ENCODE peak calls at places on chromosome 6, in four cellular contexts. E is heart left ventricle, B is transverse colon, U is HCT116. R is an unnamed sample.

GRCh38 chr6:30942338-30943060 is 1.7 kb downstream of the MUCL3 start:
- DNase-seq in E (peak), B (peak), U (peak), R (no peak)

GRCh38 chr6:29663300-29664039 is 6.6 kb downstream of the MOG start:
- DNase-seq in E (no peak), B (no peak), U (no peak), R (no peak)

GRCh38 chr6:24905485-24905884 is 30.3 kb downstream of the RIPOR2 start:
- DNase-seq in E (no peak), B (no peak), U (no peak), R (no peak)

GRCh38 chr6:11714116-11714797 is 64.3 kb downstream of the ADTRP start:
- DNase-seq in E (no peak), B (no peak), U (no peak), R (no peak)

GRCh38 chr6:5119090-5119951 is 34.2 kb downstream of the PPP1R3G start:
- DNase-seq in E (no peak), B (no peak), U (no peak), R (no peak)

GRCh38 chr6:43772571-43773049 is 2.6 kb downstream of the VEGFA start:
- DNase-seq in E (peak), B (peak), U (no peak), R (no peak)

GRCh38 chr6:42692151-42692911 is 30.1 kb downstream of the PRPH2 start:
- DNase-seq in E (no peak), B (no peak), U (peak), R (no peak)

GRCh38 chr6:71082033-71082620 is 125.3 kb upstream of the B3GAT2 start:
- DNase-seq in E (no peak), B (no peak), U (no peak), R (no peak)

GRCh38 chr6:44077201-44077946 is 49.9 kb downstream of the MRPL14 start:
- DNase-seq in E (no peak), B (no peak), U (no peak), R (no peak)

GRCh38 chr6:161186173-161186769 is 87.6 kb downstream of the AGPAT4 start:
- DNase-seq in E (no peak), B (peak), U (peak), R (no peak)

GRCh38 chr6:137810554-137811120 is 56.4 kb upstream of the TNFAIP3 start:
- DNase-seq in E (no peak), B (no peak), U (no peak), R (no peak)

GRCh38 chr6:35413911-35414310 is 38.2 kb upstream of the FANCE start:
- DNase-seq in E (no peak), B (no peak), U (no peak), R (no peak)

GRCh38 chr6:9373308-9373707 is 938.0 kb upstream of the SLC35B3 start:
- DNase-seq in E (no peak), B (no peak), U (no peak), R (no peak)

GRCh38 chr6:163580311-163581030 is 166.0 kb downstream of the QKI start:
- DNase-seq in E (no peak), B (no peak), U (no peak), R (no peak)

GRCh38 chr6:163577404-163577803 is 162.9 kb downstream of the QKI start:
- DNase-seq in E (no peak), B (no peak), U (no peak), R (no peak)

GRCh38 chr6:163579111-163579879 is 164.8 kb downstream of the QKI start:
- DNase-seq in E (peak), B (no peak), U (no peak), R (no peak)

GRCh38 chr6:163583558-163583957 is 169.0 kb downstream of the QKI start:
- DNase-seq in E (peak), B (no peak), U (no peak), R (no peak)

DNA sequence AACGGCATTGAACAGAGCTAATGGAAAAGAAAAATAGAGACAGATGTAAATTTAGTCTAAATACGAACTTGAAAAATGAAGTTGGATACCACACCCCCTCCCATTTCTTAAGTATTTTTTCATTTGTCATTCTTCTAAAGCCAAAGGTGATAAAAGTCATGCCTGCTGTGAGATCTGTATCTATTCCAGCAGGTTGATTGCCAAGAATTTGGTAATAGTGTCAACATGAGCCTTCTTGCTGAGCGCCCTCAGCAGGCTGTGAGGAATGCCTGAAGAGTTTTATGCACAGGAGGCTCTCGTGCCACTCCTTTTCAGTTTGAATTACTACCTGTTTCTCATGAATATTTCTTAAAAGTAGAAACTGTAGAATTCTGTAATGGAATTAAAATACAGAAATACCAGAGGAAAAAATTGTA is 165.4 kb downstream of the QKI start:
- DNase-seq in E (peak), B (no peak), U (no peak), R (no peak)
- TF ChIP-seq CTCF in E (peak), B (no peak), U (no peak), R (no peak)

DNA sequence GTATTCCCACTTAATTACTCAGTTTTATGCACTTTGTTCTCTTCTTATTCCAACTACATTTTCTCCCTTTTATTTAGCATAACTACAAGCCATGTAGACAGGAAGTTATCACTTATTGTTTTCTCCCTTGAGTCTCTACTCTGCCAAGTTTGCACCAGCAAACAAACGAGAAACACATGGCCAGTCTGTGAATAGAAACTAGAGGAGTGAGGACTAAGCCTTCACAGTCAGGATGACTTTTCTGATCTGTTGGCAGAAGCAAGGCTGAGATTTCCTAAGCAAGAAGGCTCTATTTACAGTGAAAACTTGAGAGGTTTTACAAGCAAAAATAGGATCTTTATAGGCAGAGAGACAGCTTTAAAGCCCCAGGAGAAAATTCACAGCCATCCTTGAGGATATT is 69.8 kb upstream of the TINAG start:
- DNase-seq in E (no peak), B (no peak), U (no peak), R (no peak)
- TF ChIP-seq POLR2A in E (peak), B (no peak), U (no peak), R (no peak)

DNA sequence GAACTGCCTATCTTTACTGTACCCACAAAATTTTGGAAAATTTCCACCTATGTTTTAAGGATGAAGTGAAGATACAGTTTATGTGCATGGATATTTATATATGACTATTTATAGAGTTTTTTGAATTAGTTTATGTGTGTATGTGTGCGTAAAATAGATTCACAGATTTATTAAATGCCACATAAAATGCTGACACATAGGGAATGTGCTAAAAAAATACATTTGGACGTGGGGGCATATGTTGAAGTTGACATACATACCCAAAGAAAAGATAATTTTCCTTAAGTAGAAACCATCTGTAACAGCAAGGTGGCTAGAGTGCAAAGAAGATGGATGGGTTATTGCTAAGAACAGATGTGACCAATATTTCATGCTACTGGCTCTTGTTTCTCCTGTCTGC is 302.1 kb upstream of the RNF217 start:
- DNase-seq in E (no peak), B (no peak), U (no peak), R (no peak)
- TF ChIP-seq CTCF in E (no peak), B (no peak), U (no peak), R (no peak)

GRCh38 chr6:16319813-16320532 is 81.6 kb downstream of the GMPR start:
- DNase-seq in E (peak), B (peak), U (peak), R (no peak)
- TF ChIP-seq POLR2A in E (no peak), B (no peak), U (no peak), R (no peak)

DNA sequence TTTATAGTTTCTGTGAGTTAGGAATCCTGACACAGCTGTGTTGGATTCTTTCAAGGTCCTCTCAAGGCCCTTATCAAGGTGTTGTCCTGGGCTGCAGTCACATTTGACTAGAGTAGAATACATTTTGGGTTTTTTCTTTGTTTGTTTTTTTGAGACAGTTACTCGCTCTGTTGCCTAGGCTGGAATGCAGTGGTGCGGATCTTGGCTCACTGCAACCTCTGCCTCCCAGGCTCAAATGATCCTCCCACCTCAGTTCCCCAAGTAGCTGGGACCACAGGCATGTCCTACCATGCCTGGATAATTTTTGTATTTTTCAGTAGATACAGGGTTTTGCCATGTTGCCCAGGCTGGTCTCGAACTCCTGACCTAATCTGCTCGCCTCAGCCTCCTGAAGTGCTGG is 15.7 kb downstream of the NFYA start:
- DNase-seq in E (no peak), B (no peak), U (no peak), R (no peak)
- TF ChIP-seq CTCF in E (no peak), B (no peak), U (no peak), R (no peak)

R was measured in esophagus squamous epithelium.